ENCODE peak calls at places on chromosomes 7 and 10, in ten cellular contexts. L, N, K, D, W, Y, G, C, B and O are unnamed samples.
A peak's percentile ranks its signal among the peaks of the same experiment; 100 is the strongest.

GRCh38 chr7:91169819-91170218 is 94.4 kb upstream of the FZD1 start:
- DNase-seq in K (no peak), B (no peak), Y (no peak), G (no peak), W (no peak), C (no peak), L (no peak), N (no peak), D (no peak), O (no peak)

GRCh38 chr7:34036069-34036920 is 131.0 kb downstream of the BMPER start:
- DNase-seq in B (no peak), D (peak; percentile 60), G (no peak), C (no peak), N (no peak), K (no peak), Y (peak; percentile 43), W (no peak), L (no peak), O (no peak)

GRCh38 chr10:6465437-6465836 is 114.6 kb downstream of the PRKCQ start:
- DNase-seq in D (no peak), N (no peak), K (no peak), W (no peak), Y (peak; percentile 72), C (no peak), G (no peak), L (no peak), B (no peak), O (no peak)

GRCh38 chr10:97072851-97073665 is 112.7 kb downstream of the SLIT1 start:
- DNase-seq in L (peak; percentile 69), G (peak; percentile 68), C (peak; percentile 25), B (peak; percentile 25), N (peak; percentile 68), Y (peak; percentile 92), W (peak; percentile 80), D (peak; percentile 87), K (peak; percentile 74), O (peak; percentile 13)

GRCh38 chr10:121378402-121378801 is 219.8 kb downstream of the FGFR2 start:
- DNase-seq in C (no peak), K (no peak), W (no peak), N (no peak), G (no peak), B (no peak), L (no peak), Y (peak; percentile 84), D (no peak), O (no peak)

GRCh38 chr10:116973371-116973905 is 31.5 kb downstream of the SHTN1 start:
- DNase-seq in K (no peak), B (no peak), D (no peak), L (no peak), C (no peak), G (no peak), N (no peak), Y (no peak), W (no peak), O (no peak)

GRCh38 chr7:129315916-129316315 is 91.1 kb downstream of the AHCYL2 start:
- DNase-seq in L (no peak), N (no peak), D (no peak), K (no peak), C (no peak), G (no peak), Y (peak; percentile 13), W (peak; percentile 42), B (no peak), O (no peak)

GRCh38 chr10:12703141-12703540 is 298.4 kb downstream of the CCDC3 start:
- DNase-seq in K (peak; percentile 27), D (no peak), G (no peak), N (no peak), W (no peak), B (no peak), L (no peak), C (no peak), Y (no peak), O (no peak)

GRCh38 chr10:62021978-62022802 is 120.7 kb downstream of the ARID5B start:
- DNase-seq in N (no peak), G (no peak), Y (no peak), W (no peak), C (no peak), D (no peak), K (no peak), L (no peak), B (no peak), O (no peak)

GRCh38 chr10:47311193-47311899 is 10.9 kb upstream of the GDF2 start:
- DNase-seq in L (peak; percentile 17), C (no peak), G (no peak), W (no peak), Y (peak; percentile 26), K (no peak), D (no peak), B (no peak), N (no peak), O (no peak)

GRCh38 chr10:12332572-12333381 is 16.6 kb upstream of the CAMK1D start:
- DNase-seq in G (no peak), N (no peak), W (no peak), Y (no peak), C (no peak), L (no peak), K (peak; percentile 15), B (no peak), D (peak; percentile 52), O (no peak)

GRCh38 chr10:43576580-43576979 is 2.2 kb upstream of the ZNF239 start:
- DNase-seq in Y (no peak), B (no peak), K (no peak), N (no peak), D (no peak), L (no peak), C (no peak), W (no peak), G (no peak), O (no peak)

GRCh38 chr7:51325231-51325630 is 8.6 kb upstream of the COBL start:
- DNase-seq in D (no peak), G (no peak), K (no peak), L (no peak), Y (no peak), C (no peak), W (no peak), B (no peak), N (no peak), O (no peak)

GRCh38 chr7:16421333-16422099 is at the start of gene CRPPA:
- DNase-seq in L (peak; percentile 11), C (peak; percentile 19), D (no peak), W (peak; percentile 37), B (no peak), G (no peak), N (no peak), Y (peak; percentile 76), K (peak; percentile 68), O (no peak)

GRCh38 chr7:7190142-7190541 is 7.8 kb downstream of the C1GALT1 start:
- DNase-seq in G (no peak), Y (peak; percentile 18), C (peak; percentile 51), L (no peak), D (peak; percentile 92), W (no peak), K (peak; percentile 31), B (peak; percentile 36), N (no peak), O (no peak)

GRCh38 chr10:48506147-48506917 is 98.5 kb downstream of the ARHGAP22 start:
- DNase-seq in G (no peak), Y (no peak), C (no peak), W (no peak), N (no peak), K (peak; percentile 69), B (no peak), D (peak; percentile 31), L (no peak), O (no peak)

GRCh38 chr7:20329389-20330175 is 1.1 kb upstream of the ITGB8 start:
- DNase-seq in C (no peak), D (peak; percentile 61), N (no peak), Y (peak; percentile 95), B (peak; percentile 78), K (peak; percentile 48), L (no peak), W (peak; percentile 42), G (no peak), O (peak; percentile 40)

GRCh38 chr7:14252458-14252857 is 263.0 kb upstream of the ETV1 start:
- DNase-seq in N (no peak), G (no peak), K (no peak), D (no peak), C (no peak), L (no peak), W (no peak), Y (no peak), B (no peak), O (no peak)

GRCh38 chr10:3068968-3069737 is 1.8 kb downstream of the PFKP start:
- DNase-seq in K (peak; percentile 37), W (no peak), D (no peak), B (no peak), Y (peak; percentile 78), N (no peak), C (no peak), G (no peak), L (no peak), O (no peak)

GRCh38 chr7:104198673-104199278 is 9.0 kb downstream of the ORC5 start:
- DNase-seq in W (no peak), D (no peak), G (no peak), B (no peak), K (no peak), L (no peak), Y (no peak), N (no peak), C (no peak), O (no peak)

GRCh38 chr7:80640841-80641240 is 2.4 kb downstream of the CD36 start:
- DNase-seq in K (peak; percentile 84), B (no peak), L (no peak), G (no peak), D (peak; percentile 62), N (no peak), W (no peak), Y (no peak), C (no peak), O (no peak)

GRCh38 chr10:131184503-131184902 is 127.0 kb downstream of the TCERG1L start:
- DNase-seq in W (no peak), Y (no peak), C (no peak), B (no peak), N (no peak), K (no peak), L (no peak), D (no peak), G (no peak), O (no peak)

GRCh38 chr10:71476249-71477011 is 79.7 kb downstream of the CDH23 start:
- DNase-seq in D (no peak), W (peak; percentile 52), L (no peak), K (peak; percentile 6), C (no peak), G (no peak), Y (peak; percentile 31), N (no peak), B (no peak), O (no peak)

GRCh38 chr10:73426318-73426717 is 7.0 kb downstream of the MSS51 start:
- DNase-seq in N (no peak), B (no peak), K (no peak), Y (no peak), C (no peak), W (no peak), L (no peak), G (no peak), D (no peak), O (no peak)

GRCh38 chr10:8279598-8279997 is 225.1 kb downstream of the GATA3 start:
- DNase-seq in Y (no peak), C (no peak), B (peak; percentile 2), N (no peak), L (no peak), G (no peak), K (peak; percentile 57), D (peak; percentile 1), W (no peak), O (no peak)

GRCh38 chr7:41855798-41856197 is 152.9 kb upstream of the INHBA start:
- DNase-seq in B (peak; percentile 24), W (no peak), D (no peak), L (no peak), Y (no peak), N (no peak), K (peak; percentile 16), G (no peak), C (no peak), O (no peak)

GRCh38 chr10:43336641-43337318 is 34.7 kb upstream of the FXYD4 start:
- DNase-seq in W (no peak), G (no peak), Y (no peak), N (no peak), B (no peak), D (no peak), L (no peak), C (no peak), K (peak; percentile 25), O (no peak)

GRCh38 chr7:37833107-37833817 is 15.1 kb upstream of the NME8 start:
- DNase-seq in N (no peak), G (peak; percentile 7), D (peak; percentile 1), B (peak; percentile 5), K (peak; percentile 25), L (peak; percentile 10), C (peak; percentile 7), Y (peak; percentile 82), W (no peak), O (no peak)